ENCODE peak calls at places on chromosomes 13 and 19, in seven cellular contexts. Q is NCI-H146; G is sigmoid colon; B is gastrocnemius medialis; L is stimulated activated CD8-positive, alpha-beta memory T cell treated with anti-CD3 and anti-CD28 coated beads, Interleukin-4, amount 100 ng/mL, for 1 hour; S is EL; V is GOT3. O is an unnamed sample.

GRCh38 chr13:113801289-113801961 is 42.4 kb downstream of the TMEM255B start:
- DNase-seq in L (no peak), S (no peak), G (peak), V (no peak), B (no peak), Q (no peak), O (no peak)

GRCh38 chr19:54464044-54464623 is 556 bp upstream of the LENG9 start:
- DNase-seq in Q (peak), V (peak), G (peak), S (peak), L (peak), B (peak), O (peak)

GRCh38 chr19:39407644-39408391 is 1.2 kb downstream of the ZFP36 start:
- DNase-seq in L (peak), G (peak), B (peak), Q (no peak), V (no peak), S (no peak), O (no peak)

GRCh38 chr19:9786819-9787218 is 18.3 kb upstream of the ZNF846 start:
- DNase-seq in G (no peak), B (no peak), S (no peak), Q (no peak), V (no peak), L (no peak), O (no peak)

GRCh38 chr13:113836917-113837553 is 26.8 kb downstream of the GAS6 start:
- DNase-seq in L (no peak), B (peak), V (no peak), G (peak), Q (no peak), S (peak), O (peak)

GRCh38 chr13:54637377-54637776 is 1608.8 kb downstream of the OLFM4 start:
- DNase-seq in L (no peak), V (no peak), G (no peak), Q (peak), S (no peak), B (no peak), O (peak)

GRCh38 chr19:7529610-7530490 is 5.7 kb upstream of the PNPLA6 start:
- DNase-seq in Q (no peak), B (no peak), G (no peak), L (no peak), V (no peak), S (no peak), O (no peak)

GRCh38 chr19:28988066-28988465 is 224.9 kb downstream of the UQCRFS1 start:
- DNase-seq in B (no peak), L (no peak), G (no peak), Q (no peak), S (no peak), V (no peak), O (no peak)

GRCh38 chr19:2983351-2984195 is 6.2 kb downstream of the TLE6 start:
- DNase-seq in B (peak), V (no peak), Q (peak), G (peak), S (peak), L (no peak), O (peak)

GRCh38 chr19:6794817-6795431 is 22.4 kb downstream of the VAV1 start:
- DNase-seq in B (no peak), G (no peak), S (no peak), L (no peak), Q (no peak), V (no peak), O (no peak)

GRCh38 chr19:6071103-6071485 is 39.2 kb downstream of the RFX2 start:
- DNase-seq in B (no peak), S (peak), Q (no peak), G (no peak), L (no peak), V (no peak), O (no peak)

GRCh38 chr13:106522112-106522511 is 13.3 kb downstream of the EFNB2 start:
- DNase-seq in Q (no peak), L (no peak), V (no peak), G (no peak), B (no peak), S (no peak), O (peak)

GRCh38 chr19:46887240-46887782 is 26.5 kb downstream of the ARHGAP35 start:
- DNase-seq in B (no peak), S (no peak), G (no peak), L (no peak), V (no peak), Q (no peak), O (no peak)

GRCh38 chr13:33250594-33250993 is 35.0 kb downstream of the STARD13 start:
- DNase-seq in S (no peak), G (no peak), V (no peak), B (no peak), Q (no peak), L (no peak), O (no peak)

GRCh38 chr13:74134777-74135305 is 637 bp upstream of the KLF12 start:
- DNase-seq in G (peak), B (peak), Q (peak), L (peak), S (peak), V (no peak), O (peak)

GRCh38 chr19:48355555-48355954 is 8.2 kb downstream of the TMEM143 start:
- DNase-seq in L (no peak), V (no peak), B (no peak), G (no peak), Q (no peak), S (no peak), O (no peak)

GRCh38 chr19:47309608-47310007 is at the start of gene C5AR1:
- DNase-seq in V (no peak), S (no peak), G (peak), L (no peak), Q (no peak), B (no peak), O (no peak)

O was measured in NCI-H69.